ENCODE peak calls at places on chromosome 20, in four cellular contexts. I, L, A and M are unnamed samples.

GRCh38 chr20:1209447-1210387 is 6.5 kb downstream of the C20orf202 start:
- DNase-seq in A (no peak), L (no peak), I (no peak), M (no peak)

GRCh38 chr20:19129976-19130612 is 82.3 kb upstream of the SLC24A3 start:
- DNase-seq in A (peak), I (no peak), L (no peak), M (no peak)

GRCh38 chr20:34579936-34580587 is 21.5 kb downstream of the MAP1LC3A start:
- DNase-seq in L (no peak), I (no peak), A (peak), M (peak)

GRCh38 chr20:2140561-2140960 is 38.9 kb downstream of the STK35 start:
- DNase-seq in L (no peak), I (no peak), A (peak), M (no peak)

GRCh38 chr20:39857188-39857587 is 831.8 kb downstream of the MAFB start:
- DNase-seq in L (no peak), I (no peak), A (no peak), M (no peak)

GRCh38 chr20:44967207-44967807 is 995 bp downstream of the STK4 start:
- DNase-seq in I (no peak), A (peak), L (no peak), M (no peak)

GRCh38 chr20:35617397-35618031 is 1.9 kb downstream of the SPAG4 start:
- DNase-seq in I (peak), L (no peak), A (peak), M (peak)

GRCh38 chr20:62894261-62894660 is 32.0 kb downstream of the DIDO1 start:
- DNase-seq in I (no peak), A (no peak), L (no peak), M (no peak)

GRCh38 chr20:44016525-44016924 is 101.9 kb downstream of the TOX2 start:
- DNase-seq in I (no peak), L (no peak), A (no peak), M (no peak)

GRCh38 chr20:58634121-58634817 is 16.8 kb upstream of the STX16 start:
- DNase-seq in L (no peak), I (no peak), A (no peak), M (no peak)

GRCh38 chr20:46709459-46710148 is at the start of gene SLC2A10:
- DNase-seq in I (no peak), L (no peak), A (peak), M (peak)

GRCh38 chr20:46520976-46521579 is 7.7 kb upstream of the ZNF334 start:
- DNase-seq in A (peak), L (no peak), I (peak), M (no peak)

GRCh38 chr20:24503352-24503931 is 34.0 kb downstream of the SYNDIG1 start:
- DNase-seq in L (no peak), I (no peak), A (no peak), M (no peak)

GRCh38 chr20:4324611-4325238 is 309.4 kb upstream of the RNF24 start:
- DNase-seq in L (no peak), A (no peak), I (no peak), M (no peak)

GRCh38 chr20:32966881-32967781 is 37.1 kb downstream of the SUN5 start:
- DNase-seq in A (peak), L (no peak), I (no peak), M (peak)

GRCh38 chr20:21031666-21032065 is 74.5 kb downstream of the LINC00237 start:
- DNase-seq in L (no peak), I (no peak), A (no peak), M (no peak)

GRCh38 chr20:46622125-46622524 is 29.1 kb downstream of the SLC13A3 start:
- DNase-seq in I (no peak), L (no peak), A (no peak), M (no peak)

GRCh38 chr20:36061754-36062153 is 92.8 kb upstream of the EPB41L1 start:
- DNase-seq in I (no peak), L (no peak), A (no peak), M (no peak)

GRCh38 chr20:61812121-61812520 is 253.6 kb downstream of the TAF4 start:
- DNase-seq in I (no peak), A (no peak), L (no peak), M (no peak)

GRCh38 chr20:48730977-48731376 is 96.8 kb downstream of the PREX1 start:
- DNase-seq in I (no peak), A (no peak), L (no peak), M (no peak)

GRCh38 chr20:32050851-32051556 is 1.0 kb upstream of the HCK start:
- DNase-seq in L (no peak), I (no peak), A (peak), M (no peak)

GRCh38 chr20:2538931-2539330 is 2.6 kb downstream of the TMC2 start:
- DNase-seq in A (no peak), L (no peak), I (no peak), M (no peak)

GRCh38 chr20:35602851-35603495 is 12.7 kb upstream of the SPAG4 start:
- DNase-seq in I (no peak), A (no peak), L (no peak), M (no peak)

GRCh38 chr20:49877254-49877990 is 37.9 kb downstream of the SPATA2 start:
- DNase-seq in A (no peak), I (no peak), L (no peak), M (peak)

DNA sequence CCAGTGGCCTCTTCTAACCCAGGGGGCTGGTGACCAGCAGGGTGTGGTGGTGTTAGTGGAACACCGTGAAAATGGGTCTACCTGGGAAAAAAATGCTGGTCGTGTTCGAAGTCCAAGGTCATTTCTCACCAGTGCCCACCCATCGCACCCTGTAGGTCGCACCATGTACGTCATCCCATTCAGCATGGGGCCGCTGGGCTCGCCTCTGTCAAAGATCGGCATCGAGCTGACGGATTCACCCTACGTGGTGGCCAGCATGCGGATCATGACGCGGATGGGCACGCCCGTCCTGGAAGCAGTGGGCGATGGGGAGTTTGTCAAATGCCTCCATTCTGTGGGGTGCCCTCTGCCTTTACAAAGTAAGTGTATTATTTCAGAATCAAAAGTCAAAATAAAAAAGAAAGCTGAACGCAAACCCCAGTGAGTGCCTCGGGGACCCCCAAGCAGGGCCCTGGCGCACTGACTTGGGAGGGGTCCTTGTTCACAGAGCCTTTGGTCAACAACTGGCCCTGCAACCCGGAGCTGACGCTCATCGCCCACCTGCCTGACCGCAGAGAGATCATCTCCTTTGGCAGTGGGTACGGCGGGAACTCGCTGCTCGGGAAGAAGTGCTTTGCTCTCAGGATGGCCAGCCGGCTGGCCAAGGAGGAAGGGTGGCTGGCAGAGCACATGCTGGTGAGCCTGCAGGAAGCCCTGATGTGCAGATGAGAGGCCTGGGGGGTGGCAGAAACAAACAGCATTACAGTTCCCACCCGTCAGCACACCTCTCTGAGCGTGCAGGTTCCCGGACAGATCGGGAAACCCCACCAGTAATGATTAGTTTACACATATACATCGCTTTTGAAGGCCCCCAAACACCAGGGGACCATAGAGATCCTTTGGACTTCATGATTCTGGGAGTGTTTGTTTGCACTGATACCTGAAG is 1.9 kb downstream of the PCK1 start:
- DNase-seq in L (no peak), A (peak), I (no peak), M (no peak)
- H3K27ac ChIP-seq in L (no peak), A (peak), I (no peak), M (no peak)

GRCh38 chr20:13262302-13262650 is 41.2 kb downstream of the ISM1 start:
- DNase-seq in L (no peak), A (no peak), I (no peak), M (no peak)
- TF ChIP-seq CTCF in L (no peak), A (no peak), I (no peak), M (no peak)

GRCh38 chr20:37522258-37523011 is 1.4 kb downstream of the NNAT start:
- DNase-seq in A (peak), L (no peak), I (no peak), M (peak)

GRCh38 chr20:37520417-37520751 is 666 bp upstream of the NNAT start:
- DNase-seq in L (no peak), A (no peak), I (no peak), M (peak)

GRCh38 chr20:37523012-37523391 is 2.0 kb downstream of the NNAT start:
- DNase-seq in A (no peak), I (no peak), L (no peak), M (peak)

GRCh38 chr20:37519508-37520416 is 1.3 kb upstream of the NNAT start:
- DNase-seq in I (no peak), A (peak), L (no peak), M (peak)

GRCh38 chr20:37521091-37521771 is at the start of gene NNAT:
- DNase-seq in A (no peak), I (no peak), L (no peak), M (peak)
- H3K4me3 ChIP-seq in A (peak), I (no peak), L (peak), M (peak)

DNA sequence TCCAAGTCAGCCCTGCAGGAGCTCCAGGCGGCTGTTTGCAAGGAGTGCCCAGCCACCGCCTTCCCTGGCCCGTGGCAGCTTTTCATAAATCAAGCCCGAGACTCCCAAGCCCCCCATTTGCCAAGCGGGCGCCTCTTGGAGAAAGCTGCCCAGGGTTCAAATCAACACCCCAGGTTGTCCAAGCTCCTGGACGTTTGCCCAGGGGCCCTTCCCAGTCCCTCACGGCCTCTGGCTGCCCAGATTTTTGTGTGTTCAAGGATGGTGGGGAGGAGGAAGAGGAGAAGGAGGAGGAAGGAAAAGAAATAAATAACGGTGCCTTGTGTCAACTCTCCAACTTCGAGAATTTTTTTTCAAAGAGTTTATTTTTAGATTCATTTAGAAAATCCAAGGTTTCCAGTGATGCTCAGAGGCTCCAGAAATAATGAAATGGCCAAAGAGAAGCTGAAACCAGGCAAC is 20.6 kb upstream of the NFATC2 start:
- DNase-seq in I (no peak), A (peak), L (no peak), M (no peak)
- H3K27ac ChIP-seq in I (peak), A (peak), L (peak), M (peak)

GRCh38 chr20:38129893-38130609 is 35.0 kb downstream of the TGM2 start:
- DNase-seq in A (no peak), L (no peak), I (no peak), M (peak)
- TF ChIP-seq CTCF in A (no peak), L (no peak), I (no peak), M (no peak)

GRCh38 chr20:7967199-7967844 is 27.1 kb upstream of the HAO1 start:
- DNase-seq in A (no peak), L (no peak), I (no peak), M (no peak)

GRCh38 chr20:7974785-7975435 is 34.7 kb upstream of the HAO1 start:
- DNase-seq in I (no peak), L (no peak), A (no peak), M (no peak)

GRCh38 chr20:7966176-7966575 is 25.9 kb upstream of the HAO1 start:
- DNase-seq in A (no peak), I (no peak), L (no peak), M (no peak)

GRCh38 chr20:7976015-7976414 is 35.8 kb upstream of the HAO1 start:
- DNase-seq in A (no peak), I (no peak), L (no peak), M (no peak)

DNA sequence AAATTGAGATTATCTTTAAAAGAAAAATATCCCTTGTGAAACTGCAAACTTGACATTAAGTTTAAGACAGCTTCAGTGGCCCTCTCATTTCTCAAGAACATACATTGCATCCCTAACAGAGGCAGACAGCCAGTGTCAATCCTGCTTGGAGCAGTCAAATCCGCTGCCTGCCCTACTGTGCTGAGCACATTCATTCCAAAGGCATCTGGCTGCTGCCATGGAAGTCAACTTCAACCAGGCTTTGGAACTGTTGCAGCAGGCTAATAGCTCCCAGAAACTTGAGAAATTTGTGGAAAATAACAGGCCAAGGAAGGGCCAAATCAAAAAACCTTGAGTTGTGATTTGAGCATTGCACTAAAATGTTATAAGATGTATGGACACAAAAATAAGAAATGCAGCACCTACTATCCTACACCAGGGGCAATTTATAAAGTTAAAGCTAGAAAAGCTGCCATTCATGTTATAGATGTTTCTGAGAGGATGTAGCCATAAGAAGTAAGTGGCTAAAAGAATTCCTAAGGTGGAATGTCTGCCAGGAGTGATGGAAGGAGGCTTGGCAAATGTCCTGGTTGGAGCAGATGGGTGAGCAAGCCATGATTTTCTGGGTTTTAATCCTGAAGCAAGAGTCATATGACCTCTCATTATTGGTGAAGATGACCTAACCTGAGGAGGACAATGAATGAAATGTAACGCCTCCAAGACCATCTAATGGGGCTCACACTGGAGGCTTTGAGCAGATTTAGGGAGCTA is 31.5 kb upstream of the HAO1 start:
- DNase-seq in L (no peak), A (no peak), I (no peak), M (no peak)
- H3K4me3 ChIP-seq in L (no peak), A (no peak), I (no peak), M (no peak)